ENCODE peak calls at places on chromosomes 4 and X, in ten cellular contexts. U, C, Y, O, J, N, Z, E, F and P are unnamed samples.

GRCh38 chrX:96650023-96650422 is 34.6 kb upstream of the DIAPH2 start:
- DNase-seq in U (no peak), C (no peak), Y (no peak), O (no peak), J (no peak), N (no peak), Z (no peak), E (no peak), F (no peak), P (no peak)

GRCh38 chrX:10769696-10770619 is 149.6 kb upstream of the MID1 start:
- DNase-seq in U (no peak), C (peak; percentile 27), Y (no peak), O (no peak), J (no peak), N (no peak), Z (no peak), E (no peak), F (no peak), P (no peak)

GRCh38 chrX:154378059-154378798 is 866 bp upstream of the EMD start:
- DNase-seq in U (peak; percentile 89), C (peak; percentile 70), Y (no peak), O (no peak), J (no peak), N (no peak), Z (no peak), E (peak; percentile 55), F (no peak), P (peak; percentile 92)

GRCh38 chr4:78058591-78059523 is 1.7 kb downstream of the FRAS1 start:
- DNase-seq in U (peak; percentile 74), C (peak; percentile 33), Y (peak; percentile 22), O (peak; percentile 17), J (peak; percentile 19), N (no peak), Z (no peak), E (peak; percentile 32), F (peak; percentile 50), P (peak; percentile 26)

GRCh38 chr4:30802622-30803323 is 82.6 kb downstream of the PCDH7 start:
- DNase-seq in U (no peak), C (peak; percentile 75), Y (no peak), O (no peak), J (no peak), N (peak; percentile 88), Z (no peak), E (no peak), F (no peak), P (peak; percentile 27)

GRCh38 chr4:157713342-157713741 is 459.5 kb downstream of the GASK1B start:
- DNase-seq in U (no peak), C (no peak), Y (no peak), O (peak; percentile 31), J (no peak), N (no peak), Z (no peak), E (no peak), F (no peak), P (no peak)

GRCh38 chr4:27684501-27685077 is 823.9 kb downstream of the STIM2 start:
- DNase-seq in U (no peak), C (peak; percentile 4), Y (peak; percentile 50), O (peak; percentile 19), J (peak; percentile 44), N (peak; percentile 54), Z (peak; percentile 70), E (peak; percentile 20), F (peak; percentile 25), P (peak; percentile 19)

GRCh38 chr4:165506780-165507305 is 128.0 kb downstream of the CPE start:
- DNase-seq in U (no peak), C (no peak), Y (no peak), O (no peak), J (no peak), N (no peak), Z (no peak), E (no peak), F (no peak), P (no peak)

GRCh38 chr4:68163754-68164153 is 34.1 kb upstream of the TMPRSS11F start:
- DNase-seq in U (no peak), C (no peak), Y (no peak), O (no peak), J (no peak), N (no peak), Z (no peak), E (no peak), F (no peak), P (no peak)

GRCh38 chr4:2402053-2402452 is 16.4 kb downstream of the ZFYVE28 start:
- DNase-seq in U (no peak), C (peak; percentile 42), Y (no peak), O (peak; percentile 68), J (peak; percentile 73), N (no peak), Z (no peak), E (peak; percentile 68), F (peak; percentile 67), P (no peak)

GRCh38 chr4:87934973-87935372 is 40.5 kb upstream of the SPP1 start:
- DNase-seq in U (no peak), C (no peak), Y (no peak), O (no peak), J (no peak), N (no peak), Z (no peak), E (no peak), F (no peak), P (no peak)

GRCh38 chrX:19225906-19226305 is 103.6 kb upstream of the ADGRG2 start:
- DNase-seq in U (no peak), C (no peak), Y (no peak), O (no peak), J (no peak), N (no peak), Z (peak; percentile 27), E (no peak), F (peak; percentile 4), P (no peak)

GRCh38 chrX:134896194-134896593 is 94.6 kb upstream of the SMIM10 start:
- DNase-seq in U (no peak), C (no peak), Y (no peak), O (no peak), J (no peak), N (no peak), Z (no peak), E (no peak), F (no peak), P (no peak)

GRCh38 chr4:128123036-128123435 is 61.9 kb downstream of the LARP1B start:
- DNase-seq in U (no peak), C (no peak), Y (no peak), O (no peak), J (no peak), N (no peak), Z (no peak), E (no peak), F (no peak), P (no peak)

GRCh38 chr4:8158710-8159521 is at the start of gene ABLIM2:
- DNase-seq in U (peak; percentile 99), C (peak; percentile 97), Y (peak; percentile 94), O (peak; percentile 97), J (peak; percentile 92), N (peak; percentile 91), Z (peak; percentile 99), E (peak; percentile 98), F (peak; percentile 96), P (peak; percentile 97)

GRCh38 chrX:155065035-155065734 is 5.8 kb downstream of the CMC4 start:
- DNase-seq in U (no peak), C (no peak), Y (no peak), O (no peak), J (no peak), N (no peak), Z (no peak), E (no peak), F (no peak), P (no peak)

GRCh38 chr4:146210890-146211289 is 3.4 kb upstream of the REELD1 start:
- DNase-seq in U (no peak), C (no peak), Y (no peak), O (no peak), J (no peak), N (no peak), Z (no peak), E (no peak), F (no peak), P (no peak)

GRCh38 chrX:42946544-42947223 is 168.7 kb upstream of the PPP1R2C start:
- DNase-seq in U (no peak), C (peak; percentile 60), Y (no peak), O (no peak), J (no peak), N (no peak), Z (no peak), E (no peak), F (no peak), P (no peak)

GRCh38 chr4:103719320-103720204 is at the start of gene TACR3:
- DNase-seq in U (peak; percentile 65), C (no peak), Y (no peak), O (no peak), J (no peak), N (no peak), Z (no peak), E (peak; percentile 7), F (no peak), P (no peak)

GRCh38 chr4:7485096-7485495 is 50.4 kb upstream of the PSAPL1 start:
- DNase-seq in U (no peak), C (no peak), Y (no peak), O (no peak), J (no peak), N (no peak), Z (no peak), E (no peak), F (no peak), P (no peak)

GRCh38 chr4:159235779-159236368 is 133.0 kb downstream of the RAPGEF2 start:
- DNase-seq in U (no peak), C (peak; percentile 80), Y (no peak), O (no peak), J (peak; percentile 24), N (no peak), Z (no peak), E (no peak), F (no peak), P (no peak)

GRCh38 chr4:154545689-154546088 is 4.5 kb downstream of the PLRG1 start:
- DNase-seq in U (no peak), C (no peak), Y (no peak), O (no peak), J (no peak), N (no peak), Z (no peak), E (no peak), F (no peak), P (no peak)
- TF ChIP-seq CTCF in U (no peak), C (no peak), Y (no peak), O (no peak), J (no peak), N (peak; percentile 46), Z (peak; percentile 5), E (no peak), F (no peak), P (no peak)

GRCh38 chrX:397575-397974 is 10.9 kb upstream of the PPP2R3B start:
- DNase-seq in U (no peak), C (peak; percentile 73), Y (peak; percentile 49), O (no peak), J (no peak), N (no peak), Z (no peak), E (peak; percentile 70), F (no peak), P (no peak)
- H3K4me3 ChIP-seq in U (no peak overlapping the region), C (no peak overlapping the region), Y (no peak overlapping the region), O (no peak overlapping the region), J (no peak overlapping the region), N (no peak overlapping the region), Z (no peak overlapping the region), E (no peak overlapping the region), F (no peak overlapping the region), P (no peak overlapping the region)

GRCh38 chr4:48255130-48255958 is 14.3 kb downstream of the TEC start:
- DNase-seq in U (no peak), C (no peak), Y (no peak), O (no peak), J (no peak), N (no peak), Z (no peak), E (peak; percentile 61), F (no peak), P (no peak)
- TF ChIP-seq POLR2A in U (no peak), C (no peak), Y (no peak), O (no peak), J (no peak), N (no peak), Z (no peak), E (no peak), F (no peak), P (no peak)

GRCh38 chrX:65196758-65197371 is 220.6 kb upstream of the ZC4H2 start:
- DNase-seq in U (no peak), C (no peak), Y (no peak), O (no peak), J (peak; percentile 79), N (no peak), Z (no peak), E (no peak), F (peak; percentile 16), P (no peak)
- TF ChIP-seq CTCF in U (no peak), C (no peak), Y (peak; percentile 18), O (no peak), J (peak; percentile 76), N (peak; percentile 20), Z (no peak), E (peak; percentile 12), F (no peak), P (no peak)